ENCODE peak calls at places on chromosomes 13 and 19, in six cellular contexts. H is PC-9, P is cardiac muscle cell, X is AG09309, Z is astrocyte of the spinal cord, A is testis. B is an unnamed sample.
A peak's percentile ranks its signal among the peaks of the same experiment; 100 is the strongest.

GRCh38 chr13:66691149-66691548 is 539.0 kb downstream of the PCDH9 start:
- DNase-seq in H (no peak), P (no peak), X (no peak), Z (no peak), A (no peak), B (no peak)

GRCh38 chr13:48322294-48322693 is 18.7 kb downstream of the RB1 start:
- DNase-seq in H (no peak), P (no peak), X (no peak), Z (no peak), A (no peak), B (no peak)

GRCh38 chr13:95099541-95099940 is 201.7 kb downstream of the ABCC4 start:
- DNase-seq in H (no peak), P (peak; percentile 50), X (no peak), Z (peak; percentile 82), A (no peak), B (peak; percentile 72)

GRCh38 chr19:58531052-58531600 is 11.5 kb upstream of the ZBTB45 start:
- DNase-seq in H (no peak), P (no peak), X (no peak), Z (no peak), A (no peak), B (no peak)

GRCh38 chr19:2167896-2168618 is 4.3 kb downstream of the DOT1L start:
- DNase-seq in H (no peak), P (peak; percentile 62), X (no peak), Z (peak; percentile 40), A (peak; percentile 65), B (no peak)

GRCh38 chr19:2097330-2098327 is 914 bp downstream of the IZUMO4 start:
- DNase-seq in H (no peak), P (no peak), X (no peak), Z (no peak), A (no peak), B (no peak)

GRCh38 chr19:8333771-8334457 is 9.1 kb downstream of the KANK3 start:
- DNase-seq in H (no peak), P (no peak), X (no peak), Z (no peak), A (no peak), B (no peak)

GRCh38 chr13:76937416-76937815 is 10.9 kb upstream of the ACOD1 start:
- DNase-seq in H (peak; percentile 8), P (peak; percentile 96), X (peak; percentile 77), Z (peak; percentile 96), A (no peak), B (peak; percentile 96)

GRCh38 chr19:1087813-1088418 is 7.3 kb downstream of the POLR2E start:
- DNase-seq in H (no peak), P (no peak), X (no peak), Z (no peak), A (peak; percentile 70), B (no peak)

GRCh38 chr19:32622002-32622401 is 41.0 kb downstream of the PDCD5 start:
- DNase-seq in H (no peak), P (no peak), X (no peak), Z (peak; percentile 16), A (no peak), B (no peak)

GRCh38 chr13:40348096-40348679 is 318.3 kb downstream of the FOXO1 start:
- DNase-seq in H (no peak), P (no peak), X (no peak), Z (no peak), A (no peak), B (no peak)

GRCh38 chr13:20198781-20199180 is 6.0 kb upstream of the GJB2 start:
- DNase-seq in H (no peak), P (no peak), X (no peak), Z (no peak), A (no peak), B (no peak)

GRCh38 chr19:58021541-58022282 is 12.1 kb upstream of the ZSCAN1 start:
- DNase-seq in H (peak; percentile 23), P (peak; percentile 65), X (peak; percentile 31), Z (peak; percentile 17), A (peak; percentile 80), B (no peak)

GRCh38 chr19:54211214-54211613 is 10.6 kb downstream of the RPS9 start:
- DNase-seq in H (no peak), P (no peak), X (no peak), Z (no peak), A (no peak), B (no peak)

GRCh38 chr13:56201834-56202233 is 938.9 kb upstream of the PRR20A start:
- DNase-seq in H (no peak), P (no peak), X (no peak), Z (no peak), A (no peak), B (no peak)

GRCh38 chr13:26961890-26962615 is 201.5 kb upstream of the GPR12 start:
- DNase-seq in H (no peak), P (no peak), X (no peak), Z (no peak), A (no peak), B (no peak)

GRCh38 chr19:11191934-11192333 is 5.4 kb downstream of the KANK2 start:
- DNase-seq in H (no peak), P (no peak), X (no peak), Z (no peak), A (no peak), B (no peak)

GRCh38 chr13:20064128-20064527 is 96.7 kb downstream of the GJA3 start:
- DNase-seq in H (no peak), P (peak; percentile 24), X (no peak), Z (peak; percentile 73), A (no peak), B (peak; percentile 7)

GRCh38 chr19:11204943-11205349 is 7.6 kb upstream of the KANK2 start:
- DNase-seq in H (peak; percentile 29), P (no peak), X (no peak), Z (no peak), A (no peak), B (no peak)

GRCh38 chr19:47507924-47508553 is 6.8 kb downstream of the NAPA start:
- DNase-seq in H (no peak), P (no peak), X (no peak), Z (no peak), A (no peak), B (no peak)

GRCh38 chr19:54077334-54077733 is 3.8 kb downstream of the TARM1 start:
- DNase-seq in H (no peak), P (no peak), X (no peak), Z (no peak), A (no peak), B (no peak)

GRCh38 chr19:1967087-1967608 is 26.2 kb downstream of the CSNK1G2 start:
- DNase-seq in H (no peak), P (no peak), X (no peak), Z (no peak), A (no peak), B (no peak)

GRCh38 chr13:72565893-72566292 is 161.5 kb downstream of the MZT1 start:
- DNase-seq in H (no peak), P (peak; percentile 39), X (no peak), Z (peak; percentile 49), A (no peak), B (no peak)

GRCh38 chr13:100608906-100609305 is 20.3 kb upstream of the GGACT start:
- DNase-seq in H (no peak), P (no peak), X (no peak), Z (no peak), A (no peak), B (no peak)

GRCh38 chr13:98301721-98302120 is 124.7 kb upstream of the RNF113B start:
- DNase-seq in H (peak; percentile 2), P (no peak), X (no peak), Z (peak; percentile 48), A (no peak), B (no peak)

GRCh38 chr19:16615788-16616187 is 12.2 kb downstream of the MED26 start:
- DNase-seq in H (no peak), P (no peak), X (no peak), Z (no peak), A (no peak), B (no peak)

GRCh38 chr19:29271341-29271740 is 58.4 kb upstream of the UQCRFS1 start:
- DNase-seq in H (no peak), P (no peak), X (no peak), Z (no peak), A (no peak), B (no peak)

GRCh38 chr19:33297401-33298145 is 4.8 kb downstream of the CEBPA start:
- DNase-seq in H (no peak), P (no peak), X (no peak), Z (no peak), A (no peak), B (no peak)

GRCh38 chr13:26497991-26498423 is 59.5 kb upstream of the WASF3 start:
- DNase-seq in H (no peak), P (peak; percentile 71), X (peak; percentile 57), Z (peak; percentile 83), A (no peak), B (peak; percentile 90)

GRCh38 chr13:109213714-109214113 is 572.7 kb downstream of the IRS2 start:
- DNase-seq in H (no peak), P (no peak), X (no peak), Z (no peak), A (no peak), B (no peak)

GRCh38 chr13:113882266-113882627 is 18.4 kb upstream of the GAS6 start:
- DNase-seq in H (no peak), P (no peak), X (no peak), Z (no peak), A (peak; percentile 75), B (no peak)
- H3K4me3 ChIP-seq in H (no peak overlapping the region), P (no peak overlapping the region), X (no peak overlapping the region), Z (no peak overlapping the region), A (no peak overlapping the region), B (no peak overlapping the region)

GRCh38 chr13:30033681-30034447 is 183.4 kb upstream of the UBL3 start:
- DNase-seq in H (no peak), P (peak; percentile 42), X (peak; percentile 93), Z (peak; percentile 92), A (no peak), B (peak; percentile 84)
- H3K4me3 ChIP-seq in H (no peak overlapping the region), P (no peak overlapping the region), X (no peak overlapping the region), Z (no peak overlapping the region), A (no peak overlapping the region), B (no peak overlapping the region)

DNA sequence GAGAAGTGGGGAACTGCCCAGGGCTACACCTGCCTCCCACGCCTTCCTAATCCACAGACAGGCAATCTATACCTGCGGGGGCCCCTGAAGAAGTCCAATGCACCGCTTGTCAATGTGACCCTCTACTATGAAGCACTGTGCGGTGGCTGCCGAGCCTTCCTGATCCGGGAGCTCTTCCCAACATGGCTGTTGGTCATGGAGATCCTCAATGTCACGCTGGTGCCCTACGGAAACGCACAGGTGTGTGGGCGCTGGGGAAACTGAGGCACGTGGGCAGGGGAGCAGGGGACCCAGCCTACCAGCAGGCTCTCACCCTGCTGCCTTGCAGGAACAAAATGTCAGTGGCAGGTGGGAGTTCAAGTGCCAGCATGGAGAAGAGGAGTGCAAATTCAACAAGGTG is 1.4 kb downstream of the IFI30 start:
- DNase-seq in H (no peak), P (no peak), X (no peak), Z (no peak), A (no peak), B (no peak)
- H3K4me3 ChIP-seq in H (peak overlapping the region; percentile 66), P (no peak overlapping the region), X (no peak overlapping the region), Z (no peak overlapping the region), A (no peak overlapping the region), B (no peak overlapping the region)

GRCh38 chr19:55516878-55517620 is 19.9 kb downstream of the SBK2 start:
- DNase-seq in H (peak; percentile 97), P (peak; percentile 95), X (peak; percentile 72), Z (peak; percentile 90), A (peak; percentile 97), B (peak; percentile 68)
- H3K4me3 ChIP-seq in H (peak overlapping the region; percentile 60), P (peak overlapping the region; percentile 17), X (no peak overlapping the region), Z (peak overlapping the region; percentile 24), A (peak overlapping the region; percentile 44), B (peak overlapping the region; percentile 34)